ENCODE peak calls at places on chromosome 11, in four cellular contexts. One of them, this sample, is unnamed.

GRCh38 chr11:86497836-86498235 is 123.1 kb downstream of the CCDC81 start:
- DNase-seq in colonic mucosa: no peak
- DNase-seq in IMR-90: no peak
- DNase-seq in foreskin fibroblast: no peak
- DNase-seq in this sample: no peak

GRCh38 chr11:120956710-120957500 is 67.0 kb upstream of the TBCEL start:
- DNase-seq in colonic mucosa: no peak
- DNase-seq in IMR-90: no peak
- DNase-seq in foreskin fibroblast: no peak
- DNase-seq in this sample: no peak

GRCh38 chr11:47355283-47356128 is 3.0 kb upstream of the MYBPC3 start:
- DNase-seq in colonic mucosa: peak; percentile 99
- DNase-seq in IMR-90: peak; percentile 88
- DNase-seq in foreskin fibroblast: peak; percentile 98
- DNase-seq in this sample: peak; percentile 97

GRCh38 chr11:103358251-103358650 is 249.0 kb downstream of the DYNC2H1 start:
- DNase-seq in colonic mucosa: no peak
- DNase-seq in IMR-90: peak; percentile 71
- DNase-seq in foreskin fibroblast: peak; percentile 82
- DNase-seq in this sample: no peak

GRCh38 chr11:94897330-94897768 is 76.0 kb downstream of the CWC15 start:
- DNase-seq in colonic mucosa: peak; percentile 42
- DNase-seq in IMR-90: peak; percentile 45
- DNase-seq in foreskin fibroblast: peak; percentile 71
- DNase-seq in this sample: no peak

GRCh38 chr11:14445542-14446530 is 53.8 kb downstream of the COPB1 start:
- DNase-seq in colonic mucosa: no peak
- DNase-seq in IMR-90: peak; percentile 52
- DNase-seq in foreskin fibroblast: peak; percentile 62
- DNase-seq in this sample: no peak

GRCh38 chr11:78057462-78058055 is 6.1 kb upstream of the THRSP start:
- DNase-seq in colonic mucosa: no peak
- DNase-seq in IMR-90: no peak
- DNase-seq in foreskin fibroblast: no peak
- DNase-seq in this sample: no peak

GRCh38 chr11:134347441-134347840 is 15.7 kb downstream of the GLB1L2 start:
- DNase-seq in colonic mucosa: no peak
- DNase-seq in IMR-90: no peak
- DNase-seq in foreskin fibroblast: no peak
- DNase-seq in this sample: no peak

GRCh38 chr11:65911682-65912568 is 6.9 kb downstream of the C11orf68 start:
- DNase-seq in colonic mucosa: peak; percentile 58
- DNase-seq in IMR-90: peak; percentile 87
- DNase-seq in foreskin fibroblast: peak; percentile 97
- DNase-seq in this sample: peak; percentile 46

GRCh38 chr11:27718346-27718852 is 18.1 kb upstream of the BDNF start:
- DNase-seq in colonic mucosa: peak; percentile 18
- DNase-seq in IMR-90: peak; percentile 95
- DNase-seq in foreskin fibroblast: peak; percentile 89
- DNase-seq in this sample: no peak

GRCh38 chr11:26931248-26931631 is 62.7 kb upstream of the FIBIN start:
- DNase-seq in colonic mucosa: no peak
- DNase-seq in IMR-90: peak; percentile 30
- DNase-seq in foreskin fibroblast: peak; percentile 76
- DNase-seq in this sample: no peak

GRCh38 chr11:15673408-15673811 is 558.7 kb downstream of the INSC start:
- DNase-seq in colonic mucosa: peak; percentile 8
- DNase-seq in IMR-90: no peak
- DNase-seq in foreskin fibroblast: no peak
- DNase-seq in this sample: no peak

GRCh38 chr11:29293825-29294224 is 723.0 kb downstream of the KCNA4 start:
- DNase-seq in colonic mucosa: no peak
- DNase-seq in IMR-90: peak; percentile 94
- DNase-seq in foreskin fibroblast: peak; percentile 58
- DNase-seq in this sample: no peak

GRCh38 chr11:61551630-61552029 is 29.2 kb downstream of the SYT7 start:
- DNase-seq in colonic mucosa: no peak
- DNase-seq in IMR-90: peak; percentile 50
- DNase-seq in foreskin fibroblast: peak; percentile 74
- DNase-seq in this sample: no peak

GRCh38 chr11:114440121-114440860 is 1.0 kb downstream of the REXO2 start:
- DNase-seq in colonic mucosa: no peak
- DNase-seq in IMR-90: peak; percentile 29
- DNase-seq in foreskin fibroblast: peak; percentile 9
- DNase-seq in this sample: no peak

GRCh38 chr11:131579932-131580387 is 209.5 kb downstream of the NTM start:
- DNase-seq in colonic mucosa: no peak
- DNase-seq in IMR-90: peak; percentile 40
- DNase-seq in foreskin fibroblast: peak; percentile 10
- DNase-seq in this sample: no peak

GRCh38 chr11:112499153-112499907 is 238.7 kb upstream of the PLET1 start:
- DNase-seq in colonic mucosa: no peak
- DNase-seq in IMR-90: no peak
- DNase-seq in foreskin fibroblast: no peak
- DNase-seq in this sample: no peak

GRCh38 chr11:116511684-116512083 is 261.1 kb downstream of the BUD13 start:
- DNase-seq in colonic mucosa: no peak
- DNase-seq in IMR-90: no peak
- DNase-seq in foreskin fibroblast: no peak
- DNase-seq in this sample: no peak

GRCh38 chr11:58647141-58647699 is 24.8 kb downstream of the CNTF start:
- DNase-seq in colonic mucosa: no peak
- DNase-seq in IMR-90: no peak
- DNase-seq in foreskin fibroblast: no peak
- DNase-seq in this sample: no peak

GRCh38 chr11:57405271-57405890 is 14.9 kb upstream of the PRG2 start:
- DNase-seq in colonic mucosa: no peak
- DNase-seq in IMR-90: no peak
- DNase-seq in foreskin fibroblast: peak; percentile 38
- DNase-seq in this sample: no peak

GRCh38 chr11:117205211-117205818 is 6.1 kb downstream of the TAGLN start:
- DNase-seq in colonic mucosa: no peak
- DNase-seq in IMR-90: no peak
- DNase-seq in foreskin fibroblast: peak; percentile 30
- DNase-seq in this sample: no peak

GRCh38 chr11:120778692-120779490 is 245.0 kb upstream of the TBCEL start:
- DNase-seq in colonic mucosa: no peak
- DNase-seq in IMR-90: no peak
- DNase-seq in foreskin fibroblast: no peak
- DNase-seq in this sample: no peak

GRCh38 chr11:17405232-17406005 is 17.0 kb upstream of the KCNJ11 start:
- DNase-seq in colonic mucosa: peak; percentile 44
- DNase-seq in IMR-90: peak; percentile 7
- DNase-seq in foreskin fibroblast: peak; percentile 77
- DNase-seq in this sample: peak; percentile 97

GRCh38 chr11:86151188-86152005 is 82.5 kb upstream of the PICALM start:
- DNase-seq in colonic mucosa: no peak
- DNase-seq in IMR-90: peak; percentile 23
- DNase-seq in foreskin fibroblast: peak; percentile 28
- DNase-seq in this sample: no peak

GRCh38 chr11:95972055-95972454 is 48.1 kb upstream of the MTMR2 start:
- DNase-seq in colonic mucosa: no peak
- DNase-seq in IMR-90: peak; percentile 6
- DNase-seq in foreskin fibroblast: peak; percentile 21
- DNase-seq in this sample: no peak

DNA sequence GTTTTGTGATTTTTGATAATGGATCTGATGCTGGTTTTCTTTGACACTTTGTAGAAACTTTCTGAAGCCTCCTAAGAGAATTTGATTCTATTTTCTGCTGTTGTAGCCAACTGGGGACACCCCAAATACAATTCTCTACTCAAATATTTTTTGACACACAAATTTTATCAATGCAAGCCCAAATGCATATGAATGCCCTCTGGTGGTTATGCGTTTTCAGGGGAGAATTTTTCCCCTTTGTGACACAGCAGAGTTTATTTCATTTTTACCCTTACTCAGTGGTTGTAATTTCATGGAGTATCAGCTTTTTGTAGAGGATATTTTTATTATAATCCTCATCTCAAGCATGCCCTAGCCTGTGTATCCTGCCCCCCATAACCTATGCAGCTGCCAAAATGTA is 44.7 kb upstream of the MTMR2 start:
- DNase-seq in colonic mucosa: no peak
- DNase-seq in IMR-90: peak; percentile 12
- DNase-seq in foreskin fibroblast: peak; percentile 64
- DNase-seq in this sample: no peak
- TF ChIP-seq CTCF in colonic mucosa: peak; percentile 18
- TF ChIP-seq CTCF in IMR-90: peak; percentile 30
- TF ChIP-seq CTCF in foreskin fibroblast: peak; percentile 33
- TF ChIP-seq CTCF in this sample: no peak

DNA sequence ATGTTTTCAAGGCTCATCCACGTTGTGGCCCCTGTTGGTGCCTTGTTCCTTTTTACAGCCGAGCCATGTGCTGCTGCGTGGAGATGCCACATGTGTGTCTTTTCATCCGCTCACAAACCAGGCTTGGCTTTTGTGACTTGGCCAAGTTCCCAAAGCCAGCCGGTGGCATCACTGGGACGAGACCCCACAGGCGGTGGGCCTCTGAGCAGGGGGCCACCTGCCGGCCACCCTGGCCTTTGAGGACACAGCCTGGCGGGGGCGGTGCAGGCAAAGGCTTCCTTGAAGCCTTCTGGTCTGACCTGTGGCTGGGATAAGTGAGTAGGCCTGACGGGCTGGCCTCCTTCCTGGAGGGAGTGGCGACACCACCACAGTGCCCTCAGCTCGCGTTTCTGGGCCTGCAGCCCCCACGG is 10.6 kb downstream of the GRK2 start:
- DNase-seq in colonic mucosa: peak; percentile 67
- DNase-seq in IMR-90: peak; percentile 45
- DNase-seq in foreskin fibroblast: peak; percentile 84
- DNase-seq in this sample: no peak
- H3K4me3 ChIP-seq in colonic mucosa: peak overlapping the region; percentile 6
- H3K4me3 ChIP-seq in IMR-90: no peak overlapping the region
- H3K4me3 ChIP-seq in foreskin fibroblast: peak overlapping the region; percentile 44
- H3K4me3 ChIP-seq in this sample: peak overlapping the region; percentile 46

GRCh38 chr11:2537896-2538855 is 93.4 kb downstream of the KCNQ1 start:
- DNase-seq in colonic mucosa: no peak
- DNase-seq in IMR-90: no peak
- DNase-seq in foreskin fibroblast: no peak
- DNase-seq in this sample: no peak
- TF ChIP-seq CTCF in colonic mucosa: no peak
- TF ChIP-seq CTCF in IMR-90: no peak
- TF ChIP-seq CTCF in foreskin fibroblast: no peak
- TF ChIP-seq CTCF in this sample: no peak

GRCh38 chr11:49202287-49202976 is 6.0 kb downstream of the FOLH1 start:
- DNase-seq in colonic mucosa: no peak
- DNase-seq in IMR-90: no peak
- DNase-seq in foreskin fibroblast: no peak
- DNase-seq in this sample: no peak

GRCh38 chr11:49208006-49208721 is at the start of gene FOLH1:
- DNase-seq in colonic mucosa: peak; percentile 18
- DNase-seq in IMR-90: no peak
- DNase-seq in foreskin fibroblast: no peak
- DNase-seq in this sample: no peak
- H3K4me3 ChIP-seq in colonic mucosa: no peak within 1 kb of the TSS
- H3K4me3 ChIP-seq in IMR-90: no peak within 1 kb of the TSS
- H3K4me3 ChIP-seq in foreskin fibroblast: no peak within 1 kb of the TSS
- H3K4me3 ChIP-seq in this sample: peak within 1 kb of the TSS; percentile 37

GRCh38 chr11:79205786-79206185 is 235.0 kb downstream of the TENM4 start:
- DNase-seq in colonic mucosa: no peak
- DNase-seq in IMR-90: no peak
- DNase-seq in foreskin fibroblast: no peak
- DNase-seq in this sample: no peak

GRCh38 chr11:79201637-79202347 is 239.0 kb downstream of the TENM4 start:
- DNase-seq in colonic mucosa: no peak
- DNase-seq in IMR-90: no peak
- DNase-seq in foreskin fibroblast: no peak
- DNase-seq in this sample: no peak

GRCh38 chr11:79209540-79210266 is 231.1 kb downstream of the TENM4 start:
- DNase-seq in colonic mucosa: no peak
- DNase-seq in IMR-90: peak; percentile 42
- DNase-seq in foreskin fibroblast: peak; percentile 56
- DNase-seq in this sample: no peak

GRCh38 chr11:79208126-79208525 is 232.7 kb downstream of the TENM4 start:
- DNase-seq in colonic mucosa: no peak
- DNase-seq in IMR-90: no peak
- DNase-seq in foreskin fibroblast: no peak
- DNase-seq in this sample: no peak

DNA sequence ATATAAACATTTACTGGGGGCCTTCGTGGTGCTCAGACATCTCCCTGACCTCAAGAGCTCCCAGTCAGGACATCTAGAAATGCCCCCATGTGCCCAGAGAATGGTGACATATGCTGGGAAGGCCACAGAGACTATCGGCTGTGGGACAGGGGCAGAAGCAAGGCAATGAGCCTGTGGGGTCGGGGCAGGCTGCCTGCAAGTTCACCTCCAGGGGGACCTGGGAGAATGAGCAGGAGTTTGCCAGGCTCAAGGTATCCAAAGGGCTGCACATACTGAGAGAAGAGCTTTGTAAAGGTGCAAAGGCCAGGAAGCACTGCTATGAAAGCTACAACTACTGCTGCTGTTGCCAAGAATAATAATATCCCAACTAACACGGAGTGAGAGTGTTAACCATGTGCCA is 233.9 kb downstream of the TENM4 start:
- DNase-seq in colonic mucosa: no peak
- DNase-seq in IMR-90: no peak
- DNase-seq in foreskin fibroblast: no peak
- DNase-seq in this sample: no peak
- TF ChIP-seq CTCF in colonic mucosa: no peak
- TF ChIP-seq CTCF in IMR-90: no peak
- TF ChIP-seq CTCF in foreskin fibroblast: no peak
- TF ChIP-seq CTCF in this sample: no peak

GRCh38 chr11:63845305-63845704 is 6.4 kb downstream of the MARK2 start:
- DNase-seq in colonic mucosa: no peak
- DNase-seq in IMR-90: peak; percentile 91
- DNase-seq in foreskin fibroblast: peak; percentile 84
- DNase-seq in this sample: no peak

GRCh38 chr11:63845911-63846310 is 7.0 kb downstream of the MARK2 start:
- DNase-seq in colonic mucosa: no peak
- DNase-seq in IMR-90: no peak
- DNase-seq in foreskin fibroblast: no peak
- DNase-seq in this sample: no peak

GRCh38 chr11:63841554-63841953 is 2.6 kb downstream of the MARK2 start:
- DNase-seq in colonic mucosa: no peak
- DNase-seq in IMR-90: peak; percentile 22
- DNase-seq in foreskin fibroblast: peak; percentile 65
- DNase-seq in this sample: no peak

GRCh38 chr11:63840356-63841060 is 1.6 kb downstream of the MARK2 start:
- DNase-seq in colonic mucosa: no peak
- DNase-seq in IMR-90: no peak
- DNase-seq in foreskin fibroblast: peak; percentile 29
- DNase-seq in this sample: no peak

DNA sequence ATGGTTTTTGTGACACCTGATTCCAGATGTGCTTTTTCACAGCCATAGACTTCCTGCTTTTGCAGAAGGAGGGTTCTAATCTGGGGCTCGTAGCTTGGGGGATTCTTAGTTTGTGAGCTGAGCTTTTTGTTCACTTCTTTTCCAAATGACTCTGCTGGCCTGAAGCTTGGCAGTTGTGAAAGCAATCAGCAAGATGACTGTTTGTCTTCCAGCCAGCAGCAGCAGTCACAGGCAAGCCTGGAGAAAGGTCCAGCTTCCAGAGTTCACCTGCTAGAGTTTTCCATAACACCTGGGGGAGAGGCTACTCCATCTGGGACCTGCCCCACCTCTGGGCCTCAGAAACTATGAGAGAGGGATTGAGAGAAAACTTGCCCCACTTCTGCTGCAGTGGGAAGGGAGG is 4.1 kb downstream of the MARK2 start:
- DNase-seq in colonic mucosa: no peak
- DNase-seq in IMR-90: peak; percentile 32
- DNase-seq in foreskin fibroblast: peak; percentile 57
- DNase-seq in this sample: no peak
- H3K4me3 ChIP-seq in colonic mucosa: no peak overlapping the region
- H3K4me3 ChIP-seq in IMR-90: no peak overlapping the region
- H3K4me3 ChIP-seq in foreskin fibroblast: no peak overlapping the region
- H3K4me3 ChIP-seq in this sample: no peak overlapping the region